ENCODE peak calls at places on chromosomes 5 and 9, in six cellular contexts. D is hepatocyte; I is PC-9; U is dorsolateral prefrontal cortex; B is CD4-positive, alpha-beta T cell; O is left ventricle myocardium inferior. R is an unnamed sample.

GRCh38 chr5:19920761-19921160 is 67.2 kb downstream of the CDH18 start:
- DNase-seq in B (no peak), D (no peak), I (no peak), O (no peak), U (no peak), R (no peak)

GRCh38 chr9:4497395-4497794 is 7.1 kb downstream of the SLC1A1 start:
- DNase-seq in U (no peak), O (no peak), I (no peak), D (no peak), B (no peak), R (no peak)

GRCh38 chr9:13705913-13706312 is 426.4 kb upstream of the MPDZ start:
- DNase-seq in I (no peak), D (peak; percentile 19), U (no peak), B (no peak), O (peak; percentile 18), R (no peak)

GRCh38 chr5:108634951-108635288 is 112.8 kb upstream of the FER start:
- DNase-seq in O (no peak), D (no peak), U (no peak), B (no peak), I (no peak), R (no peak)

GRCh38 chr5:1380011-1380817 is 35.3 kb upstream of the CLPTM1L start:
- DNase-seq in I (no peak), U (peak; percentile 27), B (peak; percentile 36), D (peak; percentile 83), O (peak; percentile 38), R (no peak)

GRCh38 chr9:129483467-129484324 is 137.2 kb downstream of the C9orf50 start:
- DNase-seq in D (peak; percentile 93), I (peak; percentile 77), U (peak; percentile 72), O (peak; percentile 90), B (no peak), R (peak; percentile 80)

GRCh38 chr9:131394464-131395026 is 659 bp downstream of the PRRC2B start:
- DNase-seq in U (no peak), I (no peak), O (peak; percentile 57), D (peak; percentile 77), B (peak; percentile 30), R (peak; percentile 58)

GRCh38 chr9:138102246-138103051 is 224.9 kb downstream of the CACNA1B start:
- DNase-seq in D (no peak), O (no peak), U (peak; percentile 5), I (no peak), B (no peak), R (no peak)

GRCh38 chr5:176732736-176733585 is 77.4 kb upstream of the UNC5A start:
- DNase-seq in U (no peak), D (no peak), B (no peak), I (no peak), O (no peak), R (no peak)

GRCh38 chr5:97276721-97277120 is 93.7 kb upstream of the RIOK2 start:
- DNase-seq in D (no peak), U (no peak), B (no peak), O (no peak), I (no peak), R (no peak)

GRCh38 chr5:139669681-139670368 is 21.7 kb downstream of the CXXC5 start:
- DNase-seq in B (no peak), O (peak; percentile 55), I (no peak), U (no peak), D (no peak), R (no peak)

GRCh38 chr9:37706290-37706689 is 47.3 kb upstream of the TRMT10B start:
- DNase-seq in I (no peak), U (no peak), D (no peak), O (no peak), B (no peak), R (no peak)

GRCh38 chr5:120767171-120767820 is 303.2 kb downstream of the PRR16 start:
- DNase-seq in I (no peak), U (no peak), D (no peak), B (no peak), O (no peak), R (peak; percentile 37)

GRCh38 chr9:23587433-23587832 is 238.6 kb downstream of the ELAVL2 start:
- DNase-seq in D (no peak), U (peak; percentile 85), O (peak; percentile 86), I (no peak), B (no peak), R (no peak)

GRCh38 chr5:4252322-4252721 is 656.7 kb downstream of the IRX1 start:
- DNase-seq in D (no peak), O (no peak), U (no peak), B (no peak), I (no peak), R (no peak)

GRCh38 chr5:1129725-1130082 is 17.8 kb upstream of the SLC12A7 start:
- DNase-seq in B (no peak), O (no peak), D (no peak), U (no peak), I (peak; percentile 98), R (no peak)

GRCh38 chr5:125331987-125332628 is 585.7 kb upstream of the ZNF608 start:
- DNase-seq in U (no peak), D (no peak), B (no peak), I (no peak), O (no peak), R (peak; percentile 16)

GRCh38 chr9:136225748-136226679 is 19.6 kb downstream of the QSOX2 start:
- DNase-seq in I (no peak), U (peak; percentile 33), B (peak; percentile 67), D (peak; percentile 80), O (peak; percentile 33), R (peak; percentile 71)

GRCh38 chr9:138049085-138049778 is 171.7 kb downstream of the CACNA1B start:
- DNase-seq in U (no peak), O (no peak), I (no peak), B (no peak), D (no peak), R (no peak)

GRCh38 chr9:87054999-87055686 is 107.8 kb upstream of the GAS1 start:
- DNase-seq in I (no peak), U (no peak), D (no peak), B (no peak), O (no peak), R (no peak)

GRCh38 chr5:59760798-59761348 is 132.7 kb downstream of the PDE4D start:
- DNase-seq in D (peak; percentile 23), B (no peak), I (peak; percentile 82), O (no peak), U (no peak), R (peak; percentile 54)

GRCh38 chr9:35406183-35406959 is 83.5 kb upstream of the RUSC2 start:
- DNase-seq in D (peak; percentile 55), I (no peak), U (no peak), O (no peak), B (peak; percentile 23), R (no peak)

GRCh38 chr5:171351674-171352073 is 36.0 kb upstream of the NPM1 start:
- DNase-seq in O (no peak), U (no peak), I (no peak), B (no peak), D (no peak), R (no peak)

GRCh38 chr9:2810424-2811075 is 33.3 kb downstream of the PUM3 start:
- DNase-seq in O (no peak), B (no peak), D (no peak), U (no peak), I (no peak), R (peak; percentile 32)
- H3K27ac ChIP-seq in O (peak overlapping the region; percentile 72), B (no peak overlapping the region), D (peak overlapping the region; percentile 58), U (no peak overlapping the region), I (no peak overlapping the region), R (no peak overlapping the region)

DNA sequence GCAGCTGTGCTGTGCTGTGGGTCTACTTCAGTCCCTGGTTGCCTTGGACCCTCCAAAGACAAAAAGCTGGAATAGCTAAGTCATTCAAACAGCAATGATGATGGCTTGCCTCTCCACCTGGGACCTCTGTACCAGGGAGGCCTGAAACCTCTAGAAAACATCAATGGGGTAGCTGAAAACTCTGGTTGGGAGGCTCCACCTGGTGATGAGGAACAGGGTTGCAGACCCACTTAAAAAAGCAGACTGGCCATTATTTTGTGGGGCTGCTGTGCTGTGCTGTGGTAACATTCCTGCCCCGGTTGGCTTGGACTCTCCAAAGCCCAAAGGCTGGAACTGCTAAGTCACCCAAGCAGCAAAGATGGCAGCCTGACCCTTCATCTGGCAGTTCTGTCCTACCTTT is 839.3 kb upstream of the ARRDC3 start:
- DNase-seq in D (no peak), U (no peak), I (no peak), B (no peak), O (no peak), R (peak; percentile 3)
- TF ChIP-seq CTCF in D (peak; percentile 18), U (no peak), I (peak; percentile 49), B (no peak), O (peak; percentile 23), R (peak; percentile 31)

DNA sequence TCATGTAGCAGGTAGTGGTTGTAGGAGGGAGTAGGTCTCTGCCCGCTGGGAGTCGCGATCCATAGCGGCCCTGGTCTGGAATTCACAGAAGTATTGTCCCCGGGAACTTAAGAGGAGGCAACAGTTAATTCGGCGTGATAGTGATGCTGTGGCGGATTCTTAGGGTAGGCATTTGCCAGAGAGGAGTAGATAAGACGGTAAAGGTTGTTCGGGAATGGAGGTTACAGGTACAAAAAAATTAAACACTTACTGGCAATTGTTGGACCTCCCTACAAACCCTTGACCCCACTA is 679 bp downstream of the SMC5 start:
- DNase-seq in O (no peak), U (no peak), I (no peak), B (no peak), D (no peak), R (no peak)
- H3K27ac ChIP-seq in O (peak overlapping the region; percentile 95), U (peak overlapping the region; percentile 94), I (peak overlapping the region; percentile 89), B (peak overlapping the region; percentile 89), D (peak overlapping the region; percentile 96), R (peak overlapping the region; percentile 96)

GRCh38 chr5:110040178-110040577 is 350.5 kb downstream of the MAN2A1 start:
- DNase-seq in U (no peak), D (no peak), B (no peak), I (no peak), O (no peak), R (no peak)
- TF ChIP-seq CTCF in U (no peak), D (no peak), B (no peak), I (peak; percentile 22), O (no peak), R (no peak)

GRCh38 chr5:157612581-157612980 is 37.0 kb upstream of the ADAM19 start:
- DNase-seq in O (no peak), B (no peak), D (no peak), U (no peak), I (no peak), R (no peak)

GRCh38 chr5:157612071-157612476 is 36.5 kb upstream of the ADAM19 start:
- DNase-seq in D (no peak), B (no peak), O (no peak), I (no peak), U (no peak), R (no peak)

GRCh38 chr5:157608972-157609565 is 33.5 kb upstream of the ADAM19 start:
- DNase-seq in U (no peak), O (no peak), D (no peak), B (no peak), I (no peak), R (peak; percentile 15)

GRCh38 chr5:157611571-157612067 is 36.0 kb upstream of the ADAM19 start:
- DNase-seq in U (no peak), D (no peak), O (no peak), I (no peak), B (no peak), R (no peak)

GRCh38 chr5:157610990-157611389 is 35.4 kb upstream of the ADAM19 start:
- DNase-seq in D (no peak), O (no peak), U (no peak), B (no peak), I (no peak), R (no peak)
- H3K27ac ChIP-seq in D (no peak overlapping the region), O (no peak overlapping the region), U (no peak overlapping the region), B (no peak overlapping the region), I (no peak overlapping the region), R (no peak overlapping the region)

GRCh38 chr5:123645024-123645603 is 133.1 kb downstream of the CSNK1G3 start:
- DNase-seq in B (no peak), I (no peak), D (no peak), O (no peak), U (no peak), R (no peak)
- TF ChIP-seq CTCF in B (no peak), I (no peak), D (no peak), O (no peak), U (no peak), R (no peak)

R was measured in A673.